ENCODE peak calls at places on chromosomes 12 and 14, in four cellular contexts. One of them, this sample, is unnamed.

GRCh38 chr14:68789002-68789797 is 3.7 kb downstream of the ZFP36L1 start:
- DNase-seq in stomach: peak
- DNase-seq in A549: peak
- DNase-seq in transverse colon: peak
- DNase-seq in this sample: peak

GRCh38 chr12:13179159-13180074 is 17.1 kb upstream of the EMP1 start:
- DNase-seq in A549: peak
- DNase-seq in transverse colon: peak
- DNase-seq in stomach: peak
- DNase-seq in this sample: peak

GRCh38 chr12:115755061-115755751 is 522.3 kb downstream of the MED13L start:
- DNase-seq in transverse colon: no peak
- DNase-seq in stomach: no peak
- DNase-seq in A549: no peak
- DNase-seq in this sample: no peak

GRCh38 chr12:67525500-67525884 is 123.1 kb upstream of the DYRK2 start:
- DNase-seq in A549: no peak
- DNase-seq in stomach: no peak
- DNase-seq in transverse colon: no peak
- DNase-seq in this sample: no peak

GRCh38 chr12:66960704-66961690 is 282.1 kb upstream of the GRIP1 start:
- DNase-seq in stomach: no peak
- DNase-seq in A549: no peak
- DNase-seq in transverse colon: no peak
- DNase-seq in this sample: peak

GRCh38 chr14:22993517-22993916 is 11.2 kb upstream of the AJUBA start:
- DNase-seq in stomach: no peak
- DNase-seq in A549: no peak
- DNase-seq in transverse colon: no peak
- DNase-seq in this sample: no peak

GRCh38 chr12:53207042-53207441 is at the start of gene ITGB7:
- DNase-seq in stomach: peak
- DNase-seq in transverse colon: peak
- DNase-seq in A549: no peak
- DNase-seq in this sample: no peak

GRCh38 chr14:35218963-35219362 is 73.2 kb upstream of the PSMA6 start:
- DNase-seq in transverse colon: no peak
- DNase-seq in A549: no peak
- DNase-seq in stomach: no peak
- DNase-seq in this sample: no peak

GRCh38 chr12:123099556-123100192 is 51.2 kb downstream of the PITPNM2 start:
- DNase-seq in transverse colon: no peak
- DNase-seq in stomach: no peak
- DNase-seq in A549: no peak
- DNase-seq in this sample: no peak

GRCh38 chr14:66381765-66382164 is 104.4 kb upstream of the CCDC196 start:
- DNase-seq in transverse colon: no peak
- DNase-seq in A549: no peak
- DNase-seq in stomach: no peak
- DNase-seq in this sample: no peak

GRCh38 chr14:74573421-74574091 is 38.5 kb downstream of the LTBP2 start:
- DNase-seq in transverse colon: no peak
- DNase-seq in A549: no peak
- DNase-seq in stomach: no peak
- DNase-seq in this sample: no peak

GRCh38 chr14:83019744-83020414 is 1486.2 kb upstream of the SEL1L start:
- DNase-seq in stomach: no peak
- DNase-seq in A549: no peak
- DNase-seq in transverse colon: no peak
- DNase-seq in this sample: no peak

GRCh38 chr12:91651728-91652127 is 469.1 kb upstream of the DCN start:
- DNase-seq in transverse colon: no peak
- DNase-seq in stomach: no peak
- DNase-seq in A549: no peak
- DNase-seq in this sample: no peak

GRCh38 chr12:122643207-122643805 is 59.9 kb downstream of the HCAR2 start:
- DNase-seq in A549: no peak
- DNase-seq in stomach: no peak
- DNase-seq in transverse colon: no peak
- DNase-seq in this sample: no peak

GRCh38 chr12:53047221-53048032 is 2.4 kb upstream of the TNS2 start:
- DNase-seq in stomach: peak
- DNase-seq in transverse colon: peak
- DNase-seq in A549: peak
- DNase-seq in this sample: peak

GRCh38 chr12:50257226-50258166 is 25.8 kb downstream of the LIMA1 start:
- DNase-seq in transverse colon: no peak
- DNase-seq in A549: peak
- DNase-seq in stomach: no peak
- DNase-seq in this sample: peak

GRCh38 chr12:7107181-7108041 is 1.6 kb downstream of the C1RL start:
- DNase-seq in transverse colon: no peak
- DNase-seq in stomach: no peak
- DNase-seq in A549: peak
- DNase-seq in this sample: no peak

GRCh38 chr12:14612895-14613294 is 45.2 kb upstream of the PLBD1 start:
- DNase-seq in stomach: no peak
- DNase-seq in transverse colon: no peak
- DNase-seq in A549: no peak
- DNase-seq in this sample: no peak

GRCh38 chr12:132071001-132071810 is 72.9 kb downstream of the DDX51 start:
- DNase-seq in transverse colon: no peak
- DNase-seq in stomach: no peak
- DNase-seq in A549: no peak
- DNase-seq in this sample: no peak

GRCh38 chr12:68240975-68241374 is 12.4 kb downstream of the IL22 start:
- DNase-seq in A549: no peak
- DNase-seq in transverse colon: peak
- DNase-seq in stomach: no peak
- DNase-seq in this sample: no peak

GRCh38 chr12:98490491-98491453 is 24.6 kb upstream of the TMPO start:
- DNase-seq in transverse colon: peak
- DNase-seq in A549: peak
- DNase-seq in stomach: peak
- DNase-seq in this sample: peak
- TF ChIP-seq POLR2A in transverse colon: no peak
- TF ChIP-seq POLR2A in A549: no peak
- TF ChIP-seq POLR2A in stomach: no peak
- TF ChIP-seq POLR2A in this sample: no peak

GRCh38 chr12:11793896-11794295 is 144.4 kb downstream of the ETV6 start:
- DNase-seq in stomach: no peak
- DNase-seq in transverse colon: no peak
- DNase-seq in A549: no peak
- DNase-seq in this sample: no peak

GRCh38 chr12:11795192-11795909 is 145.9 kb downstream of the ETV6 start:
- DNase-seq in A549: no peak
- DNase-seq in stomach: no peak
- DNase-seq in transverse colon: peak
- DNase-seq in this sample: no peak

GRCh38 chr12:11795910-11796459 is 146.5 kb downstream of the ETV6 start:
- DNase-seq in stomach: no peak
- DNase-seq in transverse colon: no peak
- DNase-seq in A549: peak
- DNase-seq in this sample: no peak

GRCh38 chr12:11794751-11795150 is 145.3 kb downstream of the ETV6 start:
- DNase-seq in transverse colon: no peak
- DNase-seq in stomach: no peak
- DNase-seq in A549: no peak
- DNase-seq in this sample: no peak

GRCh38 chr12:11794311-11794710 is 144.8 kb downstream of the ETV6 start:
- DNase-seq in A549: no peak
- DNase-seq in transverse colon: no peak
- DNase-seq in stomach: no peak
- DNase-seq in this sample: no peak
- H3K4me3 ChIP-seq in A549: no peak
- H3K4me3 ChIP-seq in transverse colon: no peak
- H3K4me3 ChIP-seq in stomach: no peak
- H3K4me3 ChIP-seq in this sample: no peak

DNA sequence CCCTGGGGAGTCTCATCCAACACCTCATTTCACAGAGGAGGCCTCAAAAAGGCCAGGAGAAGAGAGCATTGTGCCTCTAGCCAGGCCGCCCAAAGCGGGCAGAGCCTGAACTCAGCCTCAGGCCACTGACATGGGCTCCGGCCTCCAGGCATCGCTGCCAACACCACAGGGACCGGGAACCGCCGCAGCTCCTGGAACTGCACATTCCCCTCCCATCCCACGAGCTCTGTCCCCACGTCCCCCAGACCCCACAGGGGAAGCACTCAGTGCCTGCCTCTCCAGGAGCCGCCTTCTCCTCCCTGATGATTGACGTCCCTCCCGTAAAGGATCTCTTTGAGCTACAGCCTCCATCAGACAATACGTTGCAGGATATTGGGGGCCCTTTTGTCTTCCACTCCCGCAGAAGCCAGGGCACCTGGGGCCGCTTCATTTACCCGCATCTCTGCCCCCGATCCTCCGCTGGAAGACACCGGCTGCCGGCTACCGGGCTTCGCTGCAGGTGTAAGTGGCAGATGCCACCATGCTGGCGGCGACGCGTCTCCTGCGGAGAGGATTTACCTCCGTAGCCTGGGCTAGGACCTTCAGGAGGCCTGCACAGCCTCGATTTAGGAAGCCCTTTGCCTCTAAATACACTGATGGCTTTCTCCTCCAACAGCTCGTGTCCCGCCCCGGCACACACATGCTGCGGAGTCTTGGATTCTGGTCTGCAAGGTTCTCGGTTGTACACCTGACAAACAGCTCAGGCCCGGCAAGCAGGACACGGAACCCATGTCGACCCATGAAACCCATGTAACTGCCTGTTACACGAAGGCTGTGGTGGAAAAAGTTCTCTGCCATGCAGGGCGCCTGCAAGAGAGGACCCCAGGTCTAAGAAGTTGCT is 104.8 kb downstream of the RIMBP2 start:
- DNase-seq in A549: no peak
- DNase-seq in transverse colon: no peak
- DNase-seq in stomach: no peak
- DNase-seq in this sample: no peak
- TF ChIP-seq POLR2A in A549: no peak
- TF ChIP-seq POLR2A in transverse colon: no peak
- TF ChIP-seq POLR2A in stomach: no peak
- TF ChIP-seq POLR2A in this sample: no peak

GRCh38 chr12:103957865-103958388 is 7.7 kb upstream of the TDG start:
- DNase-seq in stomach: no peak
- DNase-seq in transverse colon: no peak
- DNase-seq in A549: no peak
- DNase-seq in this sample: no peak
- H3K4me3 ChIP-seq in stomach: peak
- H3K4me3 ChIP-seq in transverse colon: peak
- H3K4me3 ChIP-seq in A549: peak
- H3K4me3 ChIP-seq in this sample: no peak

GRCh38 chr14:55270832-55271571 is at the start of gene FBXO34:
- DNase-seq in transverse colon: peak
- DNase-seq in A549: peak
- DNase-seq in stomach: peak
- DNase-seq in this sample: peak
- TF ChIP-seq POLR2A in transverse colon: peak
- TF ChIP-seq POLR2A in A549: peak
- TF ChIP-seq POLR2A in stomach: no peak
- TF ChIP-seq POLR2A in this sample: peak

GRCh38 chr12:104024348-104024747 is 25.6 kb downstream of the GLT8D2 start:
- DNase-seq in A549: no peak
- DNase-seq in stomach: no peak
- DNase-seq in transverse colon: no peak
- DNase-seq in this sample: no peak

GRCh38 chr12:104023710-104024109 is 26.3 kb downstream of the GLT8D2 start:
- DNase-seq in A549: no peak
- DNase-seq in transverse colon: no peak
- DNase-seq in stomach: no peak
- DNase-seq in this sample: no peak

GRCh38 chr12:104025771-104026170 is 24.2 kb downstream of the GLT8D2 start:
- DNase-seq in A549: no peak
- DNase-seq in stomach: no peak
- DNase-seq in transverse colon: no peak
- DNase-seq in this sample: no peak

GRCh38 chr12:104022816-104023215 is 27.2 kb downstream of the GLT8D2 start:
- DNase-seq in transverse colon: no peak
- DNase-seq in stomach: no peak
- DNase-seq in A549: no peak
- DNase-seq in this sample: no peak

GRCh38 chr12:104026841-104027599 is 23.0 kb downstream of the GLT8D2 start:
- DNase-seq in transverse colon: no peak
- DNase-seq in stomach: no peak
- DNase-seq in A549: no peak
- DNase-seq in this sample: no peak
- H3K4me3 ChIP-seq in transverse colon: no peak
- H3K4me3 ChIP-seq in stomach: no peak
- H3K4me3 ChIP-seq in A549: no peak
- H3K4me3 ChIP-seq in this sample: no peak

DNA sequence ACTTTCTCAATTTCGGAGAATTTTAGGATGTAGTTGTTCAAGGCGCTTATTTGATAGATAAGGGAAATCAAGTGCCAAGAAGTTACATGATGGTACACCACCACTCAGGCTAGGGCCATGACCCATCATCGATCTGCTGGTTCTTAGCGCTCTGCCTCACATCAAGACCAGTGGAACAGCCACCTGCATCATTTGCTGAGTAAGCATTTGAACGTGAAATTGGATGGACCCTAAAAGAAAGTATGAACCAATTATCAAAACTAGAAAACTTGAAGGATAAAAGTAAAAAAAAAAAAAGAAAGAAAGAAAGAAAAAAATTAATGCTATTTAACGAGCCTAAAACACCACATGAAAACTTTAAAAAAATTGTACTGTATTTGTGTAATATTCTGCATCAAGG is 27.5 kb upstream of the KRAS start:
- DNase-seq in A549: no peak
- DNase-seq in transverse colon: no peak
- DNase-seq in stomach: no peak
- DNase-seq in this sample: no peak
- TF ChIP-seq POLR2A in A549: no peak
- TF ChIP-seq POLR2A in transverse colon: no peak
- TF ChIP-seq POLR2A in stomach: no peak
- TF ChIP-seq POLR2A in this sample: no peak

This sample was measured in prostate gland.